ENCODE peak calls at places on chromosomes 12 and 14, in nine cellular contexts. R is colonic mucosa, L is retina, I is NB4, F is substantia nigra, U is ELR, Q is CMK, T is GM20000, G is mucosa of gallbladder. H is an unnamed sample.

GRCh38 chr14:59627011-59627520 is 50.5 kb upstream of the CCDC175 start:
- DNase-seq in R (no peak), U (no peak), F (no peak), G (no peak), Q (no peak), L (no peak), T (no peak), I (no peak), H (no peak)

GRCh38 chr12:111842556-111843396 is 748 bp downstream of the MAPKAPK5 start:
- DNase-seq in G (peak), U (peak), F (no peak), R (peak), Q (no peak), L (no peak), T (no peak), I (peak), H (no peak)

GRCh38 chr14:57493467-57494181 is at the start of gene CCDC198:
- DNase-seq in I (no peak), G (peak), U (peak), L (no peak), Q (no peak), R (no peak), T (no peak), F (no peak), H (no peak)

GRCh38 chr12:51922762-51923505 is 15.6 kb downstream of the ACVRL1 start:
- DNase-seq in I (peak), R (peak), L (no peak), U (peak), F (no peak), Q (no peak), G (peak), T (no peak), H (peak)

GRCh38 chr12:53231859-53232640 is at the start of gene RARG:
- DNase-seq in R (peak), I (no peak), L (no peak), F (no peak), G (peak), U (peak), T (peak), Q (no peak), H (peak)

GRCh38 chr12:32661706-32662105 is 17.4 kb upstream of the DNM1L start:
- DNase-seq in U (no peak), F (no peak), R (no peak), Q (no peak), G (no peak), T (no peak), I (no peak), L (no peak), H (no peak)

GRCh38 chr12:111428728-111429175 is 23.0 kb downstream of the SH2B3 start:
- DNase-seq in G (no peak), R (peak), F (no peak), I (peak), T (no peak), Q (no peak), U (no peak), L (no peak), H (no peak)

GRCh38 chr14:55780156-55780946 is 200.3 kb downstream of the KTN1 start:
- DNase-seq in Q (no peak), F (no peak), T (no peak), U (peak), L (no peak), G (peak), R (no peak), I (no peak), H (peak)

GRCh38 chr12:77152623-77153193 is 87.3 kb upstream of the E2F7 start:
- DNase-seq in I (peak), U (peak), T (no peak), R (no peak), F (no peak), Q (no peak), L (peak), G (no peak), H (peak)

GRCh38 chr14:65024957-65025356 is 38.3 kb downstream of the FNTB start:
- DNase-seq in F (no peak), L (no peak), Q (no peak), R (no peak), T (no peak), U (no peak), I (no peak), G (no peak), H (no peak)

GRCh38 chr14:102016420-102017090 is 52.2 kb downstream of the DYNC1H1 start:
- DNase-seq in F (no peak), R (no peak), G (no peak), I (no peak), Q (no peak), U (no peak), T (no peak), L (no peak), H (no peak)

GRCh38 chr12:104865080-104865479 is 93.0 kb downstream of the SLC41A2 start:
- DNase-seq in F (no peak), L (no peak), T (peak), G (no peak), R (no peak), U (no peak), I (peak), Q (no peak), H (no peak)

GRCh38 chr12:16685107-16685506 is 79.1 kb upstream of the LMO3 start:
- DNase-seq in U (no peak), T (no peak), Q (no peak), R (no peak), G (no peak), I (no peak), L (no peak), F (no peak), H (peak)